ENCODE peak calls at places on chromosomes 4 and X, in eight cellular contexts. Y, C, P, Z, E, S, K and F are unnamed samples.

GRCh38 chr4:52643846-52644245 is 15.3 kb downstream of the USP46 start:
- DNase-seq in S (peak), K (no peak), Y (no peak), C (peak), Z (no peak), E (peak), P (peak), F (peak)

GRCh38 chr4:3207531-3208037 is 41.4 kb upstream of the MSANTD1 start:
- DNase-seq in Y (no peak), E (no peak), K (no peak), C (no peak), Z (no peak), P (no peak), S (peak), F (no peak)

GRCh38 chr4:39032218-39033085 is at the start of gene TMEM156:
- DNase-seq in Y (peak), Z (no peak), P (no peak), C (peak), E (no peak), S (no peak), K (no peak), F (peak)

GRCh38 chr4:67555447-67555846 is 3.1 kb upstream of the STAP1 start:
- DNase-seq in S (no peak), Z (no peak), E (no peak), C (no peak), P (no peak), Y (no peak), K (no peak), F (no peak)

GRCh38 chrX:43971966-43972961 is 926 bp downstream of the NDP start:
- DNase-seq in P (no peak), Z (no peak), C (no peak), Y (no peak), E (no peak), S (peak), K (no peak), F (peak)

GRCh38 chr4:74931386-74931785 is 1.5 kb upstream of the PARM1 start:
- DNase-seq in Z (no peak), Y (no peak), C (no peak), P (no peak), K (no peak), S (no peak), E (no peak), F (no peak)

GRCh38 chr4:87497141-87497540 is 32.0 kb downstream of the SPARCL1 start:
- DNase-seq in S (no peak), C (no peak), Z (no peak), E (no peak), P (no peak), Y (peak), K (no peak), F (no peak)

GRCh38 chr4:114752404-114752803 is 153.8 kb downstream of the UGT8 start:
- DNase-seq in S (no peak), Y (no peak), P (no peak), K (no peak), C (no peak), E (no peak), Z (no peak), F (no peak)

DNA sequence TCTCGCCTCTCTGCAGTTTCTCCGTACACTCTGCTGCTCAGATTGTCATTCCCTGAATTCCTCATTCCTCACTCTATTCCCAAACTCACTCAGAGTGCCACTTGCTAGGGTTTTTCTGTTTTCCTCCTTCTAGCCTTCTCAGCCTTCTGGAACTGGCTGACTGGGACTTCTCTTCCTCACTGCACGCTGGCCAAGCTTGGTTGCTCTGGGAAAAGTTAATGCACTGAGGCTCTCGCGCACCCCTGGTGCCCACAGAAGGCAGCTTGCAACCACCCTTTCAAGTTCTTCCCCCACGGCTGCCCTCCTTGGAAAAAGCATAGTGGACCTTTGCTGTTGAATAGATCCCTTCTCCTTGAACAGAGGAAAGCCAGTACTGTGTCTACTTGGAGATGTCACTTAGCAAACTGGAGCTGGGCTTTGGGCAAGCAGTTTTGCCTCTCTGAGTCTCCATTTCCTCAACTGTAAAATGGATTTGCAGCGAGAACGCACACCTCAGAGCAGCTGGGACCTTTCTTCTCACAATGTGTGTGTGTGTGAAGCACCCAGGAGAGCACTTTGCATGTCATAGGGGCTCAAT is 6.0 kb upstream of the CCKAR start:
- DNase-seq in C (no peak), P (no peak), Y (no peak), E (no peak), S (no peak), Z (no peak), K (no peak), F (no peak)
- TF ChIP-seq CTCF in C (peak), P (no peak), Y (no peak), E (no peak), S (no peak), Z (no peak), K (no peak), F (no peak)

GRCh38 chr4:1195894-1196401 is 23.6 kb upstream of the SPON2 start:
- DNase-seq in S (peak), Z (no peak), K (no peak), P (no peak), E (peak), C (no peak), Y (no peak), F (no peak)

GRCh38 chr4:1193206-1194027 is 21.0 kb upstream of the SPON2 start:
- DNase-seq in E (peak), C (no peak), K (no peak), P (no peak), Y (no peak), Z (no peak), S (peak), F (no peak)

GRCh38 chr4:1192493-1193205 is 20.3 kb upstream of the SPON2 start:
- DNase-seq in P (peak), C (no peak), S (peak), Z (peak), E (peak), Y (no peak), K (no peak), F (no peak)

GRCh38 chr4:1195109-1195671 is 22.8 kb upstream of the SPON2 start:
- DNase-seq in C (no peak), K (no peak), P (no peak), Z (no peak), S (peak), Y (no peak), E (peak), F (no peak)

DNA sequence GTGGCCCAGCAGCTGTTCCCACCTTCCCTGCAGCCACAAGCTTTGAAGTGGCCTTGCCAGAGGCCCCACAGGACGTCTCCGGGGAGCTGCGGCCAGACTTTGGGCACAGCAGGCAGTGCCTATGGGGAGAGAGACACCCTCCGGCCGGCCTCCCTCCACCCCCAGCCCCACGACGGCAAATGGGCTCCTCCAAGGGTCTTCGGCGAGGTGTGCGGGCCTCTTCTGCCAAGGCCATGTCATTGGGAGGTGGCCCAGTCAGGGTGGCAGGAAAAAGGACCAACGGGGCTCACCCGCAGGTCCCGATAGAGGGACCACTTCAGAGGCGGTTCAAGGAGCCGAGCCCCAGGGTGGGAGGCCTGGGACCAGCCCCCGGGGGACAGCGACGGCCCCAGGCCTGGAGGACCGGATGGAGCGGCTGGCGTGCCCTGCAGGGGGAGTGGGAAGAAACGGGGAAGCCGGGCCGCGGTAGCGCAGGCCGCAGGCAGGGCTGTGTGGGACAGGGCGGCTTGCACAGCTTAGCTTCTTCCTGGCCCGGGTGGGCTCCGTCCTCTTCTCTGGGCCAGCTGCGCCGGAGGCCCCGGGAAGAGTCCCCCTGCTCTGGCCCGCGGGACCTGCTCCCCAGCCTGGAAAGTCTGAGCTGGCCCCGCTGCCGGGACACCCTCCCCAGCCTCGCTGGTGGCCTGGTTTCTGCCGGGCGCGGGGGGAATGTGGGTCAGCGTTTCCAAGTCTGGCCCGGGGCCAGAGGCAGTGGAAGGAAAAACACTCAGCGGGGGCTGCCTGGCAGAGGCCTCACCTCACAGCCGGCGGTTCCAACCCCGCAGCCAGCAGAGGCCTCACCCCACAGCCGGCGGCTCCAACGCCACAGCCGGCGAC is 21.9 kb upstream of the SPON2 start:
- DNase-seq in K (no peak), S (peak), Y (no peak), Z (no peak), P (peak), C (no peak), E (peak), F (peak)
- H3K4me3 ChIP-seq in K (no peak), S (no peak), Y (no peak), Z (no peak), P (peak), C (no peak), E (no peak), F (no peak)

GRCh38 chrX:153728095-153728494 is 3.4 kb downstream of the ABCD1 start:
- DNase-seq in K (no peak), S (no peak), C (no peak), P (no peak), E (no peak), Y (no peak), Z (no peak), F (no peak)
- TF ChIP-seq CTCF in K (no peak), S (no peak), C (no peak), P (no peak), E (no peak), Y (peak), Z (no peak), F (no peak)

GRCh38 chrX:132270699-132271098 is 51.5 kb upstream of the RAP2C start:
- DNase-seq in P (peak), K (no peak), E (no peak), Y (no peak), C (no peak), S (peak), Z (no peak), F (peak)
- H3K4me3 ChIP-seq in P (no peak), K (no peak), E (no peak), Y (no peak), C (no peak), S (no peak), Z (no peak), F (no peak)

GRCh38 chr4:183264614-183265013 is 55.5 kb downstream of the CLDN22 start:
- DNase-seq in C (no peak), K (no peak), Z (no peak), Y (no peak), E (no peak), P (no peak), S (no peak), F (peak)
- TF ChIP-seq CTCF in C (no peak), K (no peak), Z (no peak), Y (no peak), E (no peak), P (no peak), S (no peak), F (no peak)

GRCh38 chrX:137032841-137033773 is 688 bp downstream of the GPR101 start:
- DNase-seq in S (no peak), C (no peak), K (no peak), Y (no peak), P (no peak), E (no peak), Z (no peak), F (no peak)
- H3K4me3 ChIP-seq in S (no peak), C (no peak), K (peak), Y (no peak), P (peak), E (no peak), Z (peak), F (no peak)

DNA sequence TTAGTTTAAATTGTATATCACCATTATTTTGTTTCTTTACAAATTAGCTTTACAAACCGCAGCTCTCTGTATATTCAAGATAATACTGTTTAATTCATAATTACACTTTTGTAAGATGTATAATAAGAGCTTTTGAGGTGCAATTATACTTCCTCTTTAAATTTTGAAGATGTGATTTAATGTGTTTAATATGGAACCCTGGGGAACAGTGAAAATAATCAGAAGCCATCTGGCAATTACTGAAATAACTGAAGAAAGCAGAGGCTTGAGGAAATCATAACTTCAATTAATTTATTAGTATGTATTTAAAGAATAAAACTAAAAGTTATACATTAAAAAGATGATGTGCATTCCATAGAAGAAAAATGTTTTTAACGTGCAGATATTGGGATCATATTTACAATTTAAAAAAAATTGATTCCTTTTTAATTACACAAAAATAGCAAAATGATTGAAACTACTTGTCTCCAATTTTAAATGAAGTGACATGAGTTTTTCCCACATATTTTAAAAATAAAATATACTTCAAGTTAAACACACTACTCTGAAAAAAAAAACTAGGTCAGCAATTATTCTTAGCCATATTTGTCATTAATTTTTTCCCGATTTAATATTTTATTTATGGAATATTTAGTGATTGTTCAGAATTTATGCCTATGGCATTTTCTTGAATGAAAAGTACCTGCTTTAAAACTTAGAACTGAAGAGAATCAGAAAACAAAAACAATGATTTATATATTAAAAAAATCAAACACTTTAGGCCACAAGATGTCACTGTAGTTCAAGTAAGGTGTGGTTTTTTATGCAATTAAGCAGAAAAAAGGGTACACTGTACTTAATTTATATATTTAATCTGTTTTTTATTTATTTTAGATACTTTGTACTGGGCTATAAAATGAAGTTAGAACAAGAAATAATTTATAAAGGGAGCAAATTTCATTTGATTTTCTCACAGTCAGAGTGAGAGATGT is 942.7 kb upstream of the NDST4 start:
- DNase-seq in P (no peak), Z (no peak), K (no peak), C (no peak), E (no peak), Y (peak), S (peak), F (peak)
- TF ChIP-seq CTCF in P (no peak), Z (peak), K (no peak), C (no peak), E (no peak), Y (peak), S (peak), F (peak)

GRCh38 chr4:108036252-108036651 is 46.6 kb downstream of the HADH start:
- DNase-seq in C (no peak), P (no peak), Y (peak), K (peak), Z (no peak), S (no peak), E (no peak), F (no peak)
- H3K4me3 ChIP-seq in C (no peak), P (no peak), Y (peak), K (peak), Z (no peak), S (no peak), E (no peak), F (no peak)

DNA sequence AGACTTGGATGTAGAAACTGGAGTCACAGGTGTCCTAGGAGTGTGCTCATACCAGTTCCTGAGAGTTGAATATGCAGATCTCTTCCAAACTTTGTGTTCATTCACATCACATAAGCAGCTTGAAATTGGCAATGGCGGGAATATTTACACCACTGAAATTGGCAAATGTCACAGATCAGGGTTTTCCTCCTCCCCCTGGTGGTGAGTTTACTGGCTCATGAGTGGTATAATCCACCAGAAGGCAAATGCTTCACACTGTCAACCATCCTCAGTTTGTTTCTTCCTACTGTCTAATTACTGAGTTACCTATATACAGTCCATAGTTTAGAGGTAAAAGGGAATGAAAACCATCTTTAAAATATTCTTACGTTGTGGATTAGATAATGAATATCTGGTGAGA is 193.3 kb upstream of the BANK1 start:
- DNase-seq in Y (peak), E (no peak), P (no peak), K (peak), C (no peak), S (no peak), Z (no peak), F (no peak)
- TF ChIP-seq CTCF in Y (peak), E (no peak), P (no peak), K (peak), C (peak), S (no peak), Z (no peak), F (peak)